ENCODE peak calls at places on chromosomes 12 and 14, in five cellular contexts. I is RPMI8226, S is sciatic nerve, R is cardiac fibroblast, V is fibroblast of mammary gland. Z is an unnamed sample.

GRCh38 chr12:111428081-111428727 is 22.5 kb downstream of the SH2B3 start:
- DNase-seq in V (no peak), I (no peak), R (no peak), S (no peak), Z (no peak)

GRCh38 chr14:58297412-58297761 is 968 bp upstream of the ARID4A start:
- DNase-seq in S (peak), V (no peak), R (peak), I (no peak), Z (peak)

GRCh38 chr12:69608114-69608513 is 2.6 kb downstream of the LRRC10 start:
- DNase-seq in V (peak), R (peak), I (no peak), S (no peak), Z (no peak)

GRCh38 chr12:132444957-132445883 is 44.7 kb upstream of the FBRSL1 start:
- DNase-seq in I (peak), R (no peak), V (no peak), S (no peak), Z (no peak)

GRCh38 chr14:64800000-64800399 is 79.7 kb downstream of the SPTB start:
- DNase-seq in I (peak), V (peak), S (no peak), R (peak), Z (no peak)

GRCh38 chr12:19978193-19978592 is 390.1 kb upstream of the PDE3A start:
- DNase-seq in S (no peak), I (no peak), V (peak), R (peak), Z (no peak)

GRCh38 chr14:58732387-58732786 is 94.6 kb downstream of the DACT1 start:
- DNase-seq in V (no peak), R (no peak), S (no peak), I (no peak), Z (no peak)

GRCh38 chr14:71833476-71833875 is 98.8 kb upstream of the RGS6 start:
- DNase-seq in S (no peak), I (no peak), R (no peak), V (no peak), Z (no peak)

GRCh38 chr14:74348241-74348734 is at the start of gene VRTN:
- DNase-seq in R (no peak), S (no peak), I (no peak), V (no peak), Z (no peak)

GRCh38 chr14:68520637-68521556 is 272.0 kb downstream of the ZFP36L1 start:
- DNase-seq in R (no peak), I (no peak), V (no peak), S (no peak), Z (no peak)

GRCh38 chr12:109877504-109878246 is 2.7 kb downstream of the GLTP start:
- DNase-seq in R (no peak), I (no peak), V (no peak), S (no peak), Z (no peak)

GRCh38 chr14:101008631-101009336 is 105.3 kb upstream of the RTL1 start:
- DNase-seq in V (peak), I (no peak), R (no peak), S (peak), Z (no peak)

GRCh38 chr12:62466018-62466595 is 519 bp upstream of the MON2 start:
- DNase-seq in I (peak), V (peak), R (peak), S (peak), Z (peak)

GRCh38 chr12:132812631-132813305 is 15.9 kb downstream of the GOLGA3 start:
- DNase-seq in R (no peak), I (no peak), S (no peak), V (peak), Z (no peak)

GRCh38 chr12:65611396-65611795 is 212.9 kb upstream of the HMGA2 start:
- DNase-seq in R (no peak), I (no peak), S (no peak), V (no peak), Z (no peak)

GRCh38 chr12:131636266-131636665 is 74.6 kb upstream of the SFSWAP start:
- DNase-seq in V (no peak), I (no peak), R (no peak), S (no peak), Z (no peak)

GRCh38 chr14:85233756-85234545 is 296.0 kb upstream of the FLRT2 start:
- DNase-seq in V (peak), R (peak), I (no peak), S (no peak), Z (no peak)

GRCh38 chr12:104975621-104976343 is 10.3 kb upstream of the NOPCHAP1 start:
- DNase-seq in V (peak), S (no peak), I (no peak), R (no peak), Z (no peak)

GRCh38 chr14:58584383-58584782 is 53.4 kb upstream of the DACT1 start:
- DNase-seq in S (no peak), R (no peak), I (no peak), V (no peak), Z (no peak)

GRCh38 chr14:61598980-61599379 is 96.3 kb upstream of the HIF1A start:
- DNase-seq in S (no peak), I (no peak), R (peak), V (no peak), Z (no peak)

GRCh38 chr14:50823763-50824636 is 7.0 kb downstream of the NIN start:
- DNase-seq in V (no peak), S (no peak), I (no peak), R (no peak), Z (no peak)

GRCh38 chr14:68607852-68608232 is 185.0 kb downstream of the ZFP36L1 start:
- DNase-seq in S (no peak), V (no peak), I (no peak), R (no peak), Z (no peak)

GRCh38 chr12:104748790-104749189 is 209.3 kb downstream of the SLC41A2 start:
- DNase-seq in V (peak), R (peak), I (no peak), S (no peak), Z (no peak)

GRCh38 chr12:68446896-68447806 is 115.0 kb upstream of the MDM1 start:
- DNase-seq in R (peak), I (no peak), S (no peak), V (peak), Z (no peak)

GRCh38 chr14:73829526-73830431 is 21.9 kb upstream of the PTGR2 start:
- DNase-seq in I (no peak), R (peak), V (peak), S (no peak), Z (no peak)

GRCh38 chr12:94589591-94590001 is 60.8 kb downstream of the TMCC3 start:
- DNase-seq in R (no peak), V (no peak), S (no peak), I (no peak), Z (no peak)

GRCh38 chr12:122079038-122079531 is 529 bp downstream of the MLXIP start:
- DNase-seq in I (peak), S (no peak), V (no peak), R (peak), Z (no peak)

GRCh38 chr12:56955631-56956256 is 1.7 kb downstream of the RDH16 start:
- DNase-seq in R (peak), V (peak), I (no peak), S (no peak), Z (no peak)

GRCh38 chr12:79407671-79408622 is 282.8 kb downstream of the PAWR start:
- DNase-seq in V (peak), S (peak), R (peak), I (peak), Z (peak)

GRCh38 chr14:31934767-31935266 is 142.3 kb upstream of the ARHGAP5 start:
- DNase-seq in R (peak), S (no peak), I (peak), V (peak), Z (no peak)

GRCh38 chr14:59464651-59465569 is at the start of gene GPR135:
- DNase-seq in V (peak), R (peak), S (peak), I (no peak), Z (no peak)

GRCh38 chr12:28869197-28869596 is 279.9 kb upstream of the FAR2 start:
- DNase-seq in R (peak), V (peak), I (no peak), S (no peak), Z (no peak)

GRCh38 chr12:28489256-28489655 is 299.0 kb downstream of the CCDC91 start:
- DNase-seq in S (no peak), I (no peak), V (peak), R (peak), Z (no peak)

GRCh38 chr14:88798161-88798560 is 5.4 kb upstream of the EML5 start:
- DNase-seq in R (no peak), V (no peak), S (no peak), I (peak), Z (no peak)

GRCh38 chr12:12839886-12840285 is 26.7 kb downstream of the DDX47 start:
- DNase-seq in I (no peak), V (peak), R (peak), S (no peak), Z (no peak)

GRCh38 chr12:80912906-80913769 is 24.6 kb downstream of the LIN7A start:
- DNase-seq in S (no peak), V (no peak), R (peak), I (no peak), Z (no peak)

GRCh38 chr12:29316772-29317171 is 64.2 kb downstream of the ERGIC2 start:
- DNase-seq in V (peak), R (peak), I (no peak), S (no peak), Z (no peak)

GRCh38 chr12:14936224-14936861 is 2.0 kb downstream of the ERP27 start:
- DNase-seq in S (no peak), I (no peak), V (peak), R (no peak), Z (no peak)